ENCODE peak calls at places on chromosome 1, in six cellular contexts. T is HFFc6, D is Peyer's patch, U is glutamatergic neuron, K is choroid plexus epithelial cell, L is breast epithelium. F is an unnamed sample.

GRCh38 chr1:212606734-212607205 is 1.8 kb upstream of the ATF3 start:
- DNase-seq in T (no peak), D (peak; percentile 88), U (no peak), K (no peak), L (peak; percentile 88), F (peak; percentile 26)

GRCh38 chr1:22846453-22846852 is 126.2 kb downstream of the LACTBL1 start:
- DNase-seq in T (no peak), D (no peak), U (no peak), K (no peak), L (no peak), F (no peak)

GRCh38 chr1:6183520-6183989 is 3.4 kb upstream of the CHD5 start:
- DNase-seq in T (peak; percentile 25), D (no peak), U (no peak), K (no peak), L (no peak), F (no peak)

GRCh38 chr1:100767176-100767876 is 47.8 kb downstream of the VCAM1 start:
- DNase-seq in T (no peak), D (no peak), U (no peak), K (peak; percentile 13), L (no peak), F (no peak)

GRCh38 chr1:194342484-194343262 is 1156.3 kb upstream of the B3GALT2 start:
- DNase-seq in T (no peak), D (no peak), U (peak; percentile 76), K (no peak), L (no peak), F (no peak)

GRCh38 chr1:77824083-77824482 is 44.6 kb downstream of the MIGA1 start:
- DNase-seq in T (peak; percentile 62), D (no peak), U (no peak), K (peak; percentile 84), L (no peak), F (no peak)

GRCh38 chr1:1349256-1350012 is at the start of gene DVL1:
- DNase-seq in T (peak; percentile 74), D (peak; percentile 81), U (peak; percentile 89), K (peak; percentile 56), L (peak; percentile 51), F (peak; percentile 77)

GRCh38 chr1:156721131-156721924 is 6.9 kb upstream of the METTL25B start:
- DNase-seq in T (no peak), D (no peak), U (no peak), K (no peak), L (no peak), F (no peak)

GRCh38 chr1:98677288-98677687 is 15.8 kb downstream of the SNX7 start:
- DNase-seq in T (peak; percentile 24), D (no peak), U (no peak), K (peak; percentile 34), L (no peak), F (no peak)

GRCh38 chr1:193633991-193634390 is 447.6 kb upstream of the B3GALT2 start:
- DNase-seq in T (no peak), D (no peak), U (no peak), K (no peak), L (no peak), F (no peak)

GRCh38 chr1:164137273-164137947 is 421.6 kb upstream of the PBX1 start:
- DNase-seq in T (no peak), D (no peak), U (no peak), K (no peak), L (no peak), F (no peak)

GRCh38 chr1:220281159-220281574 is 8.9 kb upstream of the RAB3GAP2 start:
- DNase-seq in T (peak; percentile 50), D (no peak), U (no peak), K (peak; percentile 63), L (no peak), F (no peak)

GRCh38 chr1:26023826-26024225 is 2.3 kb downstream of the EXTL1 start:
- DNase-seq in T (no peak), D (no peak), U (no peak), K (no peak), L (no peak), F (no peak)

DNA sequence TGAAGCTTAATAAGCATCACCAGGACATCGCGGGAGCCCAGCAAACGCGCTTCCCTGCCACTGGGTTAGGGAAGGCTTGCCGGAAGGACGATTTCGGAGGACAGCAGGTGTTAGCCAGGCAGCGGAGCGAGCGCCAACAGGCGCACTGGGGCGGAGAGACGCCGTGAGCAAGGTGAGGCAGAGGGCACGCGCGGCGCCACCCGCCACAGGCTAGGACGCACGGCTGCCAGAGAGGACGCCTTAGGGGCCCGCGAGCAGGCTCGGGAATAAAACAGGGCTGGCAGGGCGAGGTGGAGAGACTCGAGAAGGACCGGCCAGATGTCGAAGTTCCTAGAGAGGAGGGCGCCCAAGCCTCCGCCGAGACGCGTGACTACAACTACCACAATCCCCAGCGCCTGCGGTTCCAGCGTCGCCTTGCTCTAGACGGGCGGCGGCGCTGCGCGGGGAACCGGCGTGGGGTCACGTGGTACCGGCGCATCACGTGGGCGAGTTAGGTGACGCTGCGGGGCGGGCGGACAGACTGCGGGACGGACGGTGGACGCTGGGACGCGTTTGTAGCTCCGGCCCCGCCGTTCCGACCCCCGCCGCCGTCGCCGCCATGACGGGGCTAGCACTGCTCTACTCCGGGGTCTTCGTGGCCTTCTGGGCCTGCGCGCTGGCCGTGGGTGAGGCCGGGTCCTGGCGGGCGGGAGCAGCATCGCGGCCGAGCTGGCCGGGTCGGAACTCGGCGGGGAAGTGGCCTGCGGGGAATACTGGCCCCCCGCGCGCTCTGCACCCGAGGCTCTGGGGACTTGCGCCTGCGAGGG is at the start of gene ATP6V0B:
- DNase-seq in T (peak; percentile 90), D (peak; percentile 99), U (peak; percentile 97), K (peak; percentile 95), L (peak; percentile 95), F (peak; percentile 94)
- TF ChIP-seq CTCF in T (peak; percentile 54), D (peak; percentile 35), U (peak; percentile 26), K (no peak), L (peak; percentile 8), F (no peak)

DNA sequence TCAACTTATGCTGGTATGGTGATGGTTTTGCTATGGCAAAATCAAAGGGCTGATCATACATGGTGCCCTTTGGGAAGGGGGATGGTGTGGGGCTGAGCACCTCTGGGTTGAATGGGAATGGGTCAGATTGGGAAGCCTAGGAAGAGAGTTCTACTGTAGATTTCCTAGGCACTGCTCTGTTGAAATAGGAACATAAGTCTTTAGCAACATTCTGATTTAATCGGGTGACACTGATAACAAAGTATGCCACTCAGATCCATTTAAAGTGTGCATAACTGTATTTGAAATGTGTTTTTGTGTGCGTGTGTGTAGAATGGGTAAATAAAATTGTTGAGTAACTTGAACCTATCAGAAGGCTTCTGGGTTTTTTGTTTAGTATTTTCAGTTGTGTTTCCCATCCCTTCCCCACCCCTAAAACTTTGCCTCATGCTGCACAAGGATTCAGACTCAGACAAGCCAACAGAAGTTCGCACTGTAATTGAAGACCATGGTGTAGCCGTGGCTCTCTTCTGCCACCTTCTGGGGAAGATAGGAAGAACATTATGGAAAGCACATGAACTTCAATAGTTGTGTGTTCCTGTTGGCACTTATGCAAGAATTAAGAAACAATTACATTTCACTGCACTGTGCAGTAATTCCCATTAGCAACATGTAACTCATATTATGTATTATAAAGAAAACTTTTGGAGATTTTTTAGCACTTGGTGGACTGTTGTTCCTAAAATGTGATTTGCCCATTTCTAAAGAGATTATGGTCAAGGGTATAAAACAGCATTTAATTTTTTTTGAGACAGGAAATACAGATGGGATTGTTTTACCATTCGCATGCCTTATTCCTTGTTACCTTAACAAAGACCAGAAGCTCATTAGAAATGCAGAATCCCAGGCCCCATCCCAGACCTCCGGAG is 10.9 kb upstream of the C4BPB start:
- DNase-seq in T (peak; percentile 78), D (peak; percentile 82), U (peak; percentile 42), K (peak; percentile 88), L (peak; percentile 67), F (no peak)
- TF ChIP-seq CTCF in T (peak; percentile 93), D (peak; percentile 90), U (peak; percentile 78), K (peak; percentile 96), L (peak; percentile 68), F (peak; percentile 89)

DNA sequence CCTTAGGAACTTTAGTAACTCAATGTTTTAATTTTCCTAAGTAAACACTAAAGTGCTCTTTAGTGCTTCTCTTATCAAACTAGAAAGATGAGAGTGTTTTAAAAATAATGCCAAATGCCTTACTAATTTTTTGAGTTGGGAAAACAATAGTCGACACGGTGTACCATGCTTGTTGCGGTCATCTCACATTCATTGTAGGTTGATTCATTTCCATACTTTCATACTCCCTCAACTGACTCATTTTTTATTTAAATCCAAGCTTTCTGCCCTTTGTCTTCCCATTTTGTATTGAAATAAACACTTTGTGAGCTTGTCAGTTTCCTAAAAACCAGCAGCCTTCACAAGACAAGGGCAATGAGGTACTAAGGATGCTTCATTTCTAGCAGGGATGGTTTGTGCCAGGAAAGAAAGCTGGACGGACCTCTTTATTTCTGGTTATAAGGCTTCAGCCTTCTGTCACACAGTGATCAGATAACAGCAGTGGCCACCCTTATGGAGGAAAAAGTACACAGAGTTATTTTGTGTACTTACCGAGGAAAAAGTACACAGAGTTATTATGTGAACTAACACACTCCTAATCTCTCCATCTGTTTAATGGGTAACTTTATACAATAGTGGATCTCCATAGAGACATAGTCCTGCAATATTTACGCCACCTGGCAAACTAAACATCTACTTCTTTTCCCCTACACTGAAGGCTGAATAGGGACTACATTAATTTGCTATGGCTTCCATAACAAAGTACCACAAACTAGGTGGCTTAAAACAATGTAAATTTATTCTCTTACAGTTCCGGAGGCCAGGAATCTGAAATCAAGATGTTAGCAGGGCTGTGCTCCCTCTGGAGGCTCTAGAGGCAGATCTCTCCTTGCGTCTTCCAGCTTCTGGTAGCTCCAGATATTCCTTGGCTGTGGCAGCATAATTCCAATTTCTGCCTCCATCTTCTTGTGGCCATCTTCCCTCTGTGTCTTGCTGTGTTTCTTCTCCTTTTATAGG is 13.0 kb upstream of the CCDC190 start:
- DNase-seq in T (peak; percentile 75), D (no peak), U (no peak), K (peak; percentile 88), L (no peak), F (no peak)
- TF ChIP-seq CTCF in T (peak; percentile 64), D (no peak), U (no peak), K (peak; percentile 76), L (no peak), F (no peak)

DNA sequence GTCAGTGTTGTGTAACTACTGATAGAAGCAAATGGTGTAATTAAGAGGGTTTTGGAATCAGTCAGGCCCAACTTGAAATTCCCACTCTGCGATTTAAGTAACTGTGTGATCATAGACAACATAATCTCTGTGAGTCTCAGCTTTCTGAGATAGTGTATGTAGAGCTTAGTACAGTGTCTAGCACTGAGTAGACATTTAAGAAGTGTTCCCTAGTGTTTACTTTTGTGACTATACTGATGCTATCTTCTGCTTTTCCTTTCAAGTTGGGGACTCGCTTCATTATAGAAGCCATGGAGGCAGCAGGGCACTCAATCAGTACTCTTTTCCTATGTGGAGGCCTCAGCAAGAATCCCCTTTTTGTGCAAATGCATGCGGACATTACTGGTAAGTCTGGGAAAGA is 147.7 kb upstream of the HOOK1 start:
- DNase-seq in T (no peak), D (no peak), U (no peak), K (no peak), L (no peak), F (no peak)
- TF ChIP-seq CTCF in T (no peak), D (no peak), U (no peak), K (no peak), L (no peak), F (no peak)